ENCODE peak calls at places on chromosome 9, in nine cellular contexts. U is cardiac muscle cell, P is GM23338, S is fibroblast of pulmonary artery, J is colonic mucosa, M is Panc1, K is upper lobe of right lung, G is suprapubic skin, H is endodermal cell. A is an unnamed sample.

GRCh38 chr9:101094686-101095085 is 66.2 kb downstream of the PLPPR1 start:
- DNase-seq in U (no peak), P (no peak), S (no peak), J (no peak), M (no peak), K (no peak), G (no peak), H (no peak), A (no peak)

GRCh38 chr9:114629563-114630090 is 18.5 kb downstream of the TMEM268 start:
- DNase-seq in U (no peak), P (no peak), S (no peak), J (no peak), M (no peak), K (no peak), G (no peak), H (no peak), A (no peak)

GRCh38 chr9:129253820-129254381 is 75.8 kb upstream of the IER5L start:
- DNase-seq in U (peak; percentile 81), P (peak; percentile 59), S (peak; percentile 64), J (no peak), M (no peak), K (peak; percentile 64), G (no peak), H (peak; percentile 54), A (no peak)

GRCh38 chr9:19028835-19029451 is 4.1 kb downstream of the SAXO1 start:
- DNase-seq in U (peak; percentile 82), P (peak; percentile 85), S (peak; percentile 83), J (peak; percentile 62), M (no peak), K (no peak), G (no peak), H (peak; percentile 79), A (peak; percentile 49)

GRCh38 chr9:1495282-1495681 is 445.1 kb downstream of the DMRT2 start:
- DNase-seq in U (no peak), P (peak; percentile 6), S (no peak), J (no peak), M (no peak), K (no peak), G (no peak), H (no peak), A (no peak)

GRCh38 chr9:130461218-130461630 is 16.5 kb downstream of the ASS1 start:
- DNase-seq in U (peak; percentile 50), P (peak; percentile 82), S (peak; percentile 39), J (peak; percentile 57), M (peak; percentile 12), K (peak; percentile 80), G (no peak), H (peak; percentile 91), A (no peak)

GRCh38 chr9:89448381-89448780 is 49.5 kb downstream of the SEMA4D start:
- DNase-seq in U (no peak), P (no peak), S (no peak), J (no peak), M (no peak), K (no peak), G (no peak), H (no peak), A (no peak)

GRCh38 chr9:88722753-88723152 is 187.8 kb downstream of the NXNL2 start:
- DNase-seq in U (peak; percentile 39), P (peak; percentile 54), S (peak; percentile 50), J (no peak), M (no peak), K (no peak), G (no peak), H (peak; percentile 54), A (no peak)

GRCh38 chr9:10251490-10251889 is 361.3 kb downstream of the PTPRD start:
- DNase-seq in U (peak; percentile 47), P (no peak), S (peak; percentile 63), J (no peak), M (no peak), K (no peak), G (no peak), H (no peak), A (no peak)

GRCh38 chr9:124932355-124932754 is 8.5 kb downstream of the GOLGA1 start:
- DNase-seq in U (no peak), P (no peak), S (no peak), J (no peak), M (no peak), K (no peak), G (no peak), H (no peak), A (no peak)

GRCh38 chr9:935348-935965 is 41.0 kb upstream of the DMRT3 start:
- DNase-seq in U (peak; percentile 15), P (no peak), S (peak; percentile 2), J (no peak), M (no peak), K (no peak), G (no peak), H (no peak), A (no peak)

GRCh38 chr9:89815903-89816573 is 211.2 kb downstream of the GADD45G start:
- DNase-seq in U (no peak), P (no peak), S (no peak), J (no peak), M (no peak), K (peak; percentile 54), G (no peak), H (peak; percentile 36), A (no peak)

DNA sequence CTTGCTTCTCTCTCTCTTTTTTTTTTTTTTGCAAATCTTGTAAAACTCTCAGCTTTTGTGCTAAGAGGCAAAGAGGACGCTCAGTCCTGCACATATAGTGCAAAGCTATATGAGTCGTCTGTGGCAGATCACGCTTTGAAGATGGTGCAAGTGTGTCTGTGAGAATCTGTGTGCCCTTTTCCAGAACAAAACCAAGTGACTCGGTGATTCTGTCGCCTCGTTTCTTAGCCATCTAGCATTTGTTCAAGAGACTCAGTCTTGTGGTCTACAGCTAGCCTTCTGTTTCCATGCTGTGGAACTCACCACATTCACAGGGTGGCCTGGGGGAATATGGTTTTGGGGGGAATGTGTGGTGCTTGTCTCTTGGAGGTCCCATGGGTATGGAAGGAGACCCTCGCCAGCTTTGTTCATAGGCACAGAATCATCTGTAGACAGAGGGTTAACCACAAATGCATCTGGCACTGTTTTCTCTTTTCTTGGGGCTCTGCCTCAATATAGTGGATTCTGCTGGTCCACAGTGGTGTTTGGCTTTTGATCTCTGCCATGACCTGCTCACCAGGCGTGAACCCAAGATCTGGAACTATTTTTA is 82.1 kb downstream of the C9orf152 start:
- DNase-seq in U (no peak), P (no peak), S (no peak), J (no peak), M (no peak), K (no peak), G (no peak), H (no peak), A (no peak)
- H3K4me3 ChIP-seq in U (peak overlapping the region; percentile 16), P (no peak overlapping the region), S (peak overlapping the region; percentile 60), J (peak overlapping the region; percentile 13), M (peak overlapping the region; percentile 66), K (peak overlapping the region; percentile 28), G (no peak overlapping the region), H (peak overlapping the region; percentile 74), A (no peak overlapping the region)

GRCh38 chr9:95912773-95913172 is 37.3 kb downstream of the ERCC6L2 start:
- DNase-seq in U (no peak), P (no peak), S (no peak), J (no peak), M (no peak), K (no peak), G (no peak), H (no peak), A (no peak)

GRCh38 chr9:95910770-95911340 is 35.4 kb downstream of the ERCC6L2 start:
- DNase-seq in U (no peak), P (no peak), S (no peak), J (no peak), M (no peak), K (no peak), G (no peak), H (no peak), A (no peak)

GRCh38 chr9:95910023-95910706 is 34.7 kb downstream of the ERCC6L2 start:
- DNase-seq in U (peak; percentile 4), P (no peak), S (peak; percentile 21), J (no peak), M (no peak), K (no peak), G (no peak), H (no peak), A (no peak)

GRCh38 chr9:95903398-95903797 is 27.9 kb downstream of the ERCC6L2 start:
- DNase-seq in U (no peak), P (no peak), S (no peak), J (no peak), M (no peak), K (no peak), G (no peak), H (no peak), A (no peak)

DNA sequence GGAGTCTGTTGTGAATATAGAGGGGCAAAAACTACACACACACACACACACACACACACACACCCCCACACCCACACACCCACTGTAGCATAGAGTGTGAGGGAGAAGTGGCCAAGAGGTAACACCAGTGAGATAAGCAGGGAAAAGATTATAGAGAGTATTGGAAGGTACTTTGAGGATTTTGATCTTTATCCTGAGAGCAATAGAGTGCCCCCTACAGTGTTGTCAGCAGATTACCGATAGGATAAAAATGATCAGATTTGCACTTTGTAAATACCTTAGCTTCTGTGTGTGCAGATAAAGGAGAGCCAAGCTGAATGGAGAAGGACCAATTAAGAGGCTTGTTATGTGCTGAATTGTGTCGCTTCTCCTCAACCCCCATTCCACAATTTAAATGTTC is 32.3 kb downstream of the ERCC6L2 start:
- DNase-seq in U (no peak), P (peak; percentile 46), S (no peak), J (no peak), M (no peak), K (no peak), G (no peak), H (peak; percentile 39), A (no peak)
- TF ChIP-seq CTCF in U (no peak), P (peak; percentile 47), S (peak; percentile 14), J (no peak), M (peak; percentile 30), K (peak; percentile 12), G (no peak), H (peak; percentile 63), A (peak; percentile 17)

GRCh38 chr9:121286973-121287721 is 19.2 kb downstream of the GSN start:
- DNase-seq in U (peak; percentile 97), P (peak; percentile 96), S (peak; percentile 97), J (peak; percentile 91), M (peak; percentile 81), K (peak; percentile 86), G (peak; percentile 91), H (peak; percentile 96), A (peak; percentile 90)
- H3K4me3 ChIP-seq in U (no peak overlapping the region), P (peak overlapping the region; percentile 39), S (no peak overlapping the region), J (peak overlapping the region; percentile 8), M (peak overlapping the region; percentile 31), K (peak overlapping the region; percentile 20), G (peak overlapping the region; percentile 26), H (no peak overlapping the region), A (no peak overlapping the region)

GRCh38 chr9:98118640-98119601 is at the start of gene TRIM14:
- DNase-seq in U (peak; percentile 72), P (peak; percentile 84), S (peak; percentile 56), J (peak; percentile 87), M (no peak), K (peak; percentile 93), G (no peak), H (peak; percentile 89), A (peak; percentile 32)

GRCh38 chr9:98120476-98120875 is 1.5 kb upstream of the TRIM14 start:
- DNase-seq in U (no peak), P (no peak), S (no peak), J (peak; percentile 76), M (no peak), K (no peak), G (no peak), H (no peak), A (no peak)

GRCh38 chr9:98121096-98121495 is 2.1 kb upstream of the TRIM14 start:
- DNase-seq in U (peak; percentile 12), P (no peak), S (peak; percentile 38), J (peak; percentile 80), M (no peak), K (no peak), G (no peak), H (no peak), A (no peak)

GRCh38 chr9:98117984-98118639 is 910 bp downstream of the TRIM14 start:
- DNase-seq in U (peak; percentile 32), P (peak; percentile 40), S (peak; percentile 42), J (peak; percentile 84), M (peak; percentile 7), K (no peak), G (no peak), H (peak; percentile 64), A (peak; percentile 45)
- TF ChIP-seq CTCF in U (no peak), P (peak; percentile 30), S (peak; percentile 27), J (no peak), M (peak; percentile 61), K (peak; percentile 23), G (peak; percentile 18), H (peak; percentile 63), A (peak; percentile 36)